ENCODE peak calls at places on chromosomes 7 and 10, in four cellular contexts. One of them, this sample, is unnamed.
A peak's percentile ranks its signal among the peaks of the same experiment; 100 is the strongest.

GRCh38 chr7:154875297-154875696 is 127.6 kb downstream of the PAXIP1 start:
- DNase-seq in sigmoid colon: no peak
- DNase-seq in BJ: no peak
- DNase-seq in A549: no peak
- DNase-seq in this sample: no peak

GRCh38 chr7:151082151-151083070 is 882 bp downstream of the TMUB1 start:
- DNase-seq in sigmoid colon: no peak
- DNase-seq in BJ: no peak
- DNase-seq in A549: no peak
- DNase-seq in this sample: no peak

GRCh38 chr7:116339564-116339963 is 129.2 kb downstream of the TES start:
- DNase-seq in sigmoid colon: no peak
- DNase-seq in BJ: no peak
- DNase-seq in A549: no peak
- DNase-seq in this sample: no peak

GRCh38 chr10:132011027-132011426 is 29.3 kb upstream of the BNIP3 start:
- DNase-seq in sigmoid colon: peak; percentile 85
- DNase-seq in BJ: no peak
- DNase-seq in A549: no peak
- DNase-seq in this sample: no peak

GRCh38 chr7:101402081-101402779 is 39.6 kb downstream of the COL26A1 start:
- DNase-seq in sigmoid colon: no peak
- DNase-seq in BJ: peak; percentile 66
- DNase-seq in A549: peak; percentile 71
- DNase-seq in this sample: no peak

GRCh38 chr10:124063736-124064135 is 29.7 kb downstream of the CHST15 start:
- DNase-seq in sigmoid colon: peak; percentile 84
- DNase-seq in BJ: peak; percentile 89
- DNase-seq in A549: peak; percentile 45
- DNase-seq in this sample: no peak

GRCh38 chr10:6542999-6543430 is 37.1 kb downstream of the PRKCQ start:
- DNase-seq in sigmoid colon: no peak
- DNase-seq in BJ: no peak
- DNase-seq in A549: no peak
- DNase-seq in this sample: no peak

GRCh38 chr10:338176-339037 is 203.2 kb downstream of the ZMYND11 start:
- DNase-seq in sigmoid colon: no peak
- DNase-seq in BJ: no peak
- DNase-seq in A549: peak; percentile 61
- DNase-seq in this sample: no peak

GRCh38 chr10:31757374-31757773 is 171.3 kb downstream of the ARHGAP12 start:
- DNase-seq in sigmoid colon: peak; percentile 84
- DNase-seq in BJ: no peak
- DNase-seq in A549: no peak
- DNase-seq in this sample: no peak

GRCh38 chr10:75019360-75019759 is 92.1 kb upstream of the SAMD8 start:
- DNase-seq in sigmoid colon: no peak
- DNase-seq in BJ: no peak
- DNase-seq in A549: peak; percentile 35
- DNase-seq in this sample: no peak

GRCh38 chr10:38741226-38741625 is 647.1 kb downstream of the ZNF37A start:
- DNase-seq in sigmoid colon: no peak
- DNase-seq in BJ: no peak
- DNase-seq in A549: no peak
- DNase-seq in this sample: no peak

GRCh38 chr7:24580283-24580946 is 7.2 kb downstream of the PALS2 start:
- DNase-seq in sigmoid colon: no peak
- DNase-seq in BJ: no peak
- DNase-seq in A549: peak; percentile 39
- DNase-seq in this sample: no peak

GRCh38 chr7:20577362-20578069 is 38.0 kb upstream of the ABCB5 start:
- DNase-seq in sigmoid colon: no peak
- DNase-seq in BJ: no peak
- DNase-seq in A549: no peak
- DNase-seq in this sample: no peak

GRCh38 chr10:120981601-120982381 is 130.6 kb downstream of the WDR11 start:
- DNase-seq in sigmoid colon: no peak
- DNase-seq in BJ: no peak
- DNase-seq in A549: no peak
- DNase-seq in this sample: no peak

GRCh38 chr7:24737281-24737680 is 20.0 kb downstream of the GSDME start:
- DNase-seq in sigmoid colon: no peak
- DNase-seq in BJ: no peak
- DNase-seq in A549: no peak
- DNase-seq in this sample: no peak

GRCh38 chr10:16887565-16887964 is 70.3 kb upstream of the RSU1 start:
- DNase-seq in sigmoid colon: no peak
- DNase-seq in BJ: no peak
- DNase-seq in A549: no peak
- DNase-seq in this sample: no peak

GRCh38 chr7:30789334-30789711 is 18.1 kb downstream of the MINDY4 start:
- DNase-seq in sigmoid colon: no peak
- DNase-seq in BJ: peak; percentile 67
- DNase-seq in A549: no peak
- DNase-seq in this sample: no peak

GRCh38 chr10:61918989-61919388 is 17.5 kb downstream of the ARID5B start:
- DNase-seq in sigmoid colon: no peak
- DNase-seq in BJ: no peak
- DNase-seq in A549: no peak
- DNase-seq in this sample: no peak

GRCh38 chr7:20172736-20173334 is 44.3 kb downstream of the MACC1 start:
- DNase-seq in sigmoid colon: peak; percentile 88
- DNase-seq in BJ: no peak
- DNase-seq in A549: peak; percentile 76
- DNase-seq in this sample: no peak

GRCh38 chr7:10571759-10572158 is 401.9 kb upstream of the PHF14 start:
- DNase-seq in sigmoid colon: no peak
- DNase-seq in BJ: no peak
- DNase-seq in A549: no peak
- DNase-seq in this sample: no peak

GRCh38 chr7:13988765-13989137 is 715 bp downstream of the ETV1 start:
- DNase-seq in sigmoid colon: no peak
- DNase-seq in BJ: no peak
- DNase-seq in A549: no peak
- DNase-seq in this sample: no peak

GRCh38 chr10:7971949-7972348 is 82.5 kb upstream of the GATA3 start:
- DNase-seq in sigmoid colon: no peak
- DNase-seq in BJ: no peak
- DNase-seq in A549: no peak
- DNase-seq in this sample: no peak

GRCh38 chr10:74930962-74931361 is 104.6 kb downstream of the KAT6B start:
- DNase-seq in sigmoid colon: no peak
- DNase-seq in BJ: no peak
- DNase-seq in A549: no peak
- DNase-seq in this sample: no peak

GRCh38 chr10:67087140-67087436 is 161.3 kb downstream of the LRRTM3 start:
- DNase-seq in sigmoid colon: no peak
- DNase-seq in BJ: no peak
- DNase-seq in A549: no peak
- DNase-seq in this sample: no peak

GRCh38 chr10:69474688-69475432 is 23.6 kb downstream of the TSPAN15 start:
- DNase-seq in sigmoid colon: peak; percentile 83
- DNase-seq in BJ: peak; percentile 17
- DNase-seq in A549: peak; percentile 54
- DNase-seq in this sample: no peak

GRCh38 chr7:127189885-127190284 is 62.9 kb downstream of the GRM8 start:
- DNase-seq in sigmoid colon: no peak
- DNase-seq in BJ: no peak
- DNase-seq in A549: no peak
- DNase-seq in this sample: no peak

GRCh38 chr7:99562832-99563231 is 4.4 kb downstream of the ZNF655 start:
- DNase-seq in sigmoid colon: no peak
- DNase-seq in BJ: peak; percentile 97
- DNase-seq in A549: peak; percentile 96
- DNase-seq in this sample: no peak

GRCh38 chr7:946256-946996 is 8.1 kb downstream of the ADAP1 start:
- DNase-seq in sigmoid colon: peak; percentile 53
- DNase-seq in BJ: no peak
- DNase-seq in A549: no peak
- DNase-seq in this sample: peak; percentile 74

GRCh38 chr10:3852147-3852904 is 67.3 kb upstream of the KLF6 start:
- DNase-seq in sigmoid colon: peak; percentile 93
- DNase-seq in BJ: peak; percentile 95
- DNase-seq in A549: peak; percentile 97
- DNase-seq in this sample: no peak

GRCh38 chr10:31317652-31318381 is 1.2 kb upstream of the ZEB1 start:
- DNase-seq in sigmoid colon: no peak
- DNase-seq in BJ: no peak
- DNase-seq in A549: no peak
- DNase-seq in this sample: no peak

GRCh38 chr10:93756128-93756517 is 1.6 kb upstream of the LGI1 start:
- DNase-seq in sigmoid colon: no peak
- DNase-seq in BJ: no peak
- DNase-seq in A549: no peak
- DNase-seq in this sample: no peak

GRCh38 chr10:43735907-43736306 is 87.2 kb upstream of the ZNF32 start:
- DNase-seq in sigmoid colon: no peak
- DNase-seq in BJ: no peak
- DNase-seq in A549: no peak
- DNase-seq in this sample: no peak

GRCh38 chr7:29946428-29947186 is 43.0 kb downstream of the SCRN1 start:
- DNase-seq in sigmoid colon: no peak
- DNase-seq in BJ: no peak
- DNase-seq in A549: peak; percentile 46
- DNase-seq in this sample: no peak

GRCh38 chr10:129694633-129695356 is 227.8 kb downstream of the MGMT start:
- DNase-seq in sigmoid colon: peak; percentile 86
- DNase-seq in BJ: no peak
- DNase-seq in A549: no peak
- DNase-seq in this sample: no peak

GRCh38 chr10:32983333-32983909 is 25.4 kb upstream of the ITGB1 start:
- DNase-seq in sigmoid colon: no peak
- DNase-seq in BJ: peak; percentile 77
- DNase-seq in A549: peak; percentile 88
- DNase-seq in this sample: no peak
- TF ChIP-seq CTCF in sigmoid colon: no peak
- TF ChIP-seq CTCF in BJ: no peak
- TF ChIP-seq CTCF in A549: no peak
- TF ChIP-seq CTCF in this sample: no peak

GRCh38 chr10:51892965-51893658 is 193.7 kb upstream of the CSTF2T start:
- DNase-seq in sigmoid colon: no peak
- DNase-seq in BJ: no peak
- DNase-seq in A549: peak; percentile 17
- DNase-seq in this sample: no peak
- TF ChIP-seq CTCF in sigmoid colon: no peak
- TF ChIP-seq CTCF in BJ: peak; percentile 31
- TF ChIP-seq CTCF in A549: no peak
- TF ChIP-seq CTCF in this sample: peak; percentile 67

DNA sequence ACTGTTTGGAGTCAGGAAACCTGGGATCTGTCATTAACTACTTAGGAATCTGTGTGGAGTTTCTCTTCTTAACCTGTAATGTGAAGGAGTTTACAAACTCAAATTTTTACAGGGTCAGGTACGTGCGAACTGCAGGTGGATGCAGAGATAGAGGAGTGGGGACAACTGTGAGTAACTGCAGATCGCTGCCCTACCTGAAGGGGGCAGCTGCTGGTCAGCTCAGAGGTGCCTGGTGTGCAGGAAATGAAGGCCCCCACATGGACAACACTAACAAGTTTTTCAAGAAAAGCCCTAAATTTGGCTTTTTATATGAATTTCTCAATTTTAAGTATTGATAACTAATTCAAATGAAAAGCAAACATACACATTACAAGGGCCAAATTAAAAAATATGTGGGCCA is 380.0 kb downstream of the REEP3 start:
- DNase-seq in sigmoid colon: no peak
- DNase-seq in BJ: no peak
- DNase-seq in A549: peak; percentile 4
- DNase-seq in this sample: no peak
- TF ChIP-seq CTCF in sigmoid colon: no peak
- TF ChIP-seq CTCF in BJ: peak; percentile 36
- TF ChIP-seq CTCF in A549: no peak
- TF ChIP-seq CTCF in this sample: peak; percentile 57

GRCh38 chr10:87818505-87819273 is 663 bp upstream of the ATAD1 start:
- DNase-seq in sigmoid colon: peak; percentile 56
- DNase-seq in BJ: no peak
- DNase-seq in A549: peak; percentile 64
- DNase-seq in this sample: no peak
- TF ChIP-seq CTCF in sigmoid colon: no peak
- TF ChIP-seq CTCF in BJ: peak; percentile 16
- TF ChIP-seq CTCF in A549: no peak
- TF ChIP-seq CTCF in this sample: no peak